ENCODE peak calls at places on chromosomes 4 and X, in nine cellular contexts. V, L, T, K, G, A, W, J and N are unnamed samples.

GRCh38 chrX:133786382-133786781 is 199.0 kb downstream of the GPC3 start:
- DNase-seq in V (no peak), L (no peak), T (no peak), K (no peak), G (no peak), A (no peak), W (no peak), J (no peak), N (no peak)

GRCh38 chrX:114344756-114345155 is 239.1 kb upstream of the HTR2C start:
- DNase-seq in V (no peak), L (no peak), T (peak), K (peak), G (peak), A (no peak), W (no peak), J (no peak), N (no peak)

GRCh38 chrX:115968436-115969252 is 201.9 kb upstream of the AGTR2 start:
- DNase-seq in V (peak), L (peak), T (peak), K (no peak), G (no peak), A (no peak), W (peak), J (no peak), N (no peak)

GRCh38 chr4:157664726-157665125 is 444.2 kb downstream of the GRIA2 start:
- DNase-seq in V (peak), L (no peak), T (no peak), K (peak), G (no peak), A (no peak), W (no peak), J (no peak), N (no peak)

GRCh38 chrX:151563449-151563848 is at the start of gene PASD1:
- DNase-seq in V (no peak), L (peak), T (no peak), K (no peak), G (no peak), A (no peak), W (no peak), J (no peak), N (no peak)

GRCh38 chr4:4542824-4543485 is 1.1 kb upstream of the STX18 start:
- DNase-seq in V (no peak), L (no peak), T (no peak), K (no peak), G (no peak), A (no peak), W (peak), J (no peak), N (no peak)

GRCh38 chrX:22922961-22923360 is 76.8 kb upstream of the DDX53 start:
- DNase-seq in V (no peak), L (no peak), T (no peak), K (peak), G (no peak), A (no peak), W (no peak), J (no peak), N (no peak)

GRCh38 chr4:147052361-147052760 is 106.7 kb upstream of the TTC29 start:
- DNase-seq in V (no peak), L (no peak), T (no peak), K (no peak), G (peak), A (no peak), W (no peak), J (no peak), N (no peak)

GRCh38 chr4:118757761-118758213 is 72.6 kb downstream of the METTL14 start:
- DNase-seq in V (no peak), L (no peak), T (no peak), K (peak), G (no peak), A (no peak), W (no peak), J (no peak), N (no peak)

GRCh38 chrX:104270916-104271512 is 16.3 kb upstream of the ESX1 start:
- DNase-seq in V (peak), L (no peak), T (peak), K (peak), G (peak), A (no peak), W (peak), J (no peak), N (no peak)